ENCODE peak calls at places on chromosomes 7 and 10, in six cellular contexts. L, V, H, G, U and R are unnamed samples.

GRCh38 chr10:47418321-47418720 is 34.2 kb upstream of the ZNF488 start:
- DNase-seq in L (no peak), V (no peak), H (no peak), G (no peak), U (no peak), R (no peak)

GRCh38 chr10:77926566-77927342 is at the start of gene DLG5:
- DNase-seq in L (peak), V (no peak), H (peak), G (no peak), U (peak), R (peak)

GRCh38 chr7:30690011-30690410 is 7.8 kb upstream of the CRHR2 start:
- DNase-seq in L (no peak), V (no peak), H (no peak), G (no peak), U (no peak), R (no peak)

GRCh38 chr10:21526952-21527633 is 1.6 kb upstream of the SKIDA1 start:
- DNase-seq in L (peak), V (peak), H (peak), G (no peak), U (peak), R (peak)

GRCh38 chr10:5343561-5343960 is 21.2 kb upstream of the UCN3 start:
- DNase-seq in L (peak), V (no peak), H (no peak), G (no peak), U (no peak), R (no peak)

GRCh38 chr7:129466796-129467195 is 32.6 kb downstream of the STRIP2 start:
- DNase-seq in L (no peak), V (no peak), H (no peak), G (no peak), U (no peak), R (no peak)

GRCh38 chr10:78861456-78862327 is 207.1 kb upstream of the ZMIZ1 start:
- DNase-seq in L (no peak), V (no peak), H (peak), G (no peak), U (no peak), R (no peak)

GRCh38 chr7:12557282-12557681 is 13.2 kb upstream of the SCIN start:
- DNase-seq in L (no peak), V (no peak), H (no peak), G (no peak), U (no peak), R (no peak)

GRCh38 chr7:2558620-2559282 is at the start of gene IQCE:
- DNase-seq in L (peak), V (peak), H (peak), G (peak), U (peak), R (peak)

GRCh38 chr7:151992375-151992774 is 33.1 kb upstream of the GALNT11 start:
- DNase-seq in L (peak), V (peak), H (no peak), G (no peak), U (no peak), R (no peak)

GRCh38 chr7:138297526-138297925 is 162.5 kb upstream of the TRIM24 start:
- DNase-seq in L (no peak), V (no peak), H (no peak), G (no peak), U (no peak), R (no peak)